ENCODE peak calls at places on chromosome 21, in six cellular contexts. One of them, this sample, is unnamed.

GRCh38 chr21:35420658-35421057 is 371.6 kb upstream of the RUNX1 start:
- DNase-seq in uterus: no peak
- DNase-seq in nephron progenitor cell: no peak
- DNase-seq in pancreas: no peak
- DNase-seq in upper lobe of right lung: peak; percentile 69
- DNase-seq in RWPE1: no peak
- DNase-seq in this sample: no peak

GRCh38 chr21:35226960-35227741 is 178.0 kb upstream of the RUNX1 start:
- DNase-seq in pancreas: no peak
- DNase-seq in RWPE1: no peak
- DNase-seq in upper lobe of right lung: no peak
- DNase-seq in nephron progenitor cell: no peak
- DNase-seq in uterus: no peak
- DNase-seq in this sample: no peak

GRCh38 chr21:42959754-42960153 is 14.6 kb upstream of the PKNOX1 start:
- DNase-seq in pancreas: no peak
- DNase-seq in RWPE1: no peak
- DNase-seq in nephron progenitor cell: no peak
- DNase-seq in upper lobe of right lung: no peak
- DNase-seq in uterus: no peak
- DNase-seq in this sample: no peak

GRCh38 chr21:43957128-43957571 is 55.0 kb upstream of the TRAPPC10 start:
- DNase-seq in RWPE1: no peak
- DNase-seq in nephron progenitor cell: peak; percentile 54
- DNase-seq in uterus: no peak
- DNase-seq in upper lobe of right lung: no peak
- DNase-seq in pancreas: no peak
- DNase-seq in this sample: no peak

GRCh38 chr21:27564684-27565280 is 597.9 kb upstream of the ADAMTS5 start:
- DNase-seq in nephron progenitor cell: peak; percentile 23
- DNase-seq in upper lobe of right lung: no peak
- DNase-seq in RWPE1: peak; percentile 6
- DNase-seq in pancreas: peak; percentile 42
- DNase-seq in uterus: peak; percentile 27
- DNase-seq in this sample: peak; percentile 72

GRCh38 chr21:28871388-28872015 is 121.2 kb downstream of the LTN1 start:
- DNase-seq in nephron progenitor cell: no peak
- DNase-seq in RWPE1: no peak
- DNase-seq in pancreas: no peak
- DNase-seq in upper lobe of right lung: no peak
- DNase-seq in uterus: no peak
- DNase-seq in this sample: peak; percentile 51

GRCh38 chr21:35333831-35334593 is 284.9 kb upstream of the RUNX1 start:
- DNase-seq in RWPE1: no peak
- DNase-seq in nephron progenitor cell: no peak
- DNase-seq in uterus: no peak
- DNase-seq in pancreas: no peak
- DNase-seq in upper lobe of right lung: peak; percentile 65
- DNase-seq in this sample: no peak

GRCh38 chr21:45580181-45580575 is 37.9 kb upstream of the SLC19A1 start:
- DNase-seq in pancreas: no peak
- DNase-seq in nephron progenitor cell: no peak
- DNase-seq in uterus: peak; percentile 12
- DNase-seq in RWPE1: no peak
- DNase-seq in upper lobe of right lung: peak; percentile 53
- DNase-seq in this sample: no peak

GRCh38 chr21:45822002-45822397 is 159.6 kb upstream of the COL6A1 start:
- DNase-seq in uterus: no peak
- DNase-seq in pancreas: no peak
- DNase-seq in RWPE1: no peak
- DNase-seq in upper lobe of right lung: no peak
- DNase-seq in nephron progenitor cell: no peak
- DNase-seq in this sample: no peak

GRCh38 chr21:27674037-27674436 is 707.1 kb upstream of the ADAMTS5 start:
- DNase-seq in nephron progenitor cell: no peak
- DNase-seq in upper lobe of right lung: no peak
- DNase-seq in RWPE1: no peak
- DNase-seq in pancreas: no peak
- DNase-seq in uterus: no peak
- DNase-seq in this sample: peak; percentile 92

GRCh38 chr21:21101911-21102310 is 103.7 kb downstream of the NCAM2 start:
- DNase-seq in upper lobe of right lung: no peak
- DNase-seq in RWPE1: peak; percentile 2
- DNase-seq in pancreas: no peak
- DNase-seq in nephron progenitor cell: peak; percentile 26
- DNase-seq in uterus: no peak
- DNase-seq in this sample: peak; percentile 49

GRCh38 chr21:18318156-18318555 is 73.5 kb downstream of the CHODL start:
- DNase-seq in RWPE1: no peak
- DNase-seq in nephron progenitor cell: no peak
- DNase-seq in uterus: no peak
- DNase-seq in pancreas: no peak
- DNase-seq in upper lobe of right lung: no peak
- DNase-seq in this sample: no peak

GRCh38 chr21:29423051-29423450 is 124.3 kb downstream of the BACH1 start:
- DNase-seq in RWPE1: no peak
- DNase-seq in pancreas: no peak
- DNase-seq in nephron progenitor cell: no peak
- DNase-seq in upper lobe of right lung: no peak
- DNase-seq in uterus: no peak
- DNase-seq in this sample: no peak

GRCh38 chr21:14545906-14546480 is at the start of gene SAMSN1:
- DNase-seq in upper lobe of right lung: no peak
- DNase-seq in uterus: no peak
- DNase-seq in RWPE1: no peak
- DNase-seq in nephron progenitor cell: no peak
- DNase-seq in pancreas: no peak
- DNase-seq in this sample: no peak

GRCh38 chr21:42145569-42146250 is 73.2 kb upstream of the ABCG1 start:
- DNase-seq in pancreas: peak; percentile 64
- DNase-seq in nephron progenitor cell: peak; percentile 68
- DNase-seq in RWPE1: peak; percentile 86
- DNase-seq in uterus: peak; percentile 45
- DNase-seq in upper lobe of right lung: peak; percentile 67
- DNase-seq in this sample: peak; percentile 53

GRCh38 chr21:41499920-41500319 is 8.0 kb downstream of the TMPRSS2 start:
- DNase-seq in nephron progenitor cell: no peak
- DNase-seq in RWPE1: no peak
- DNase-seq in upper lobe of right lung: no peak
- DNase-seq in uterus: no peak
- DNase-seq in pancreas: no peak
- DNase-seq in this sample: no peak

GRCh38 chr21:15141236-15141970 is 76.6 kb upstream of the NRIP1 start:
- DNase-seq in uterus: no peak
- DNase-seq in pancreas: peak; percentile 85
- DNase-seq in RWPE1: no peak
- DNase-seq in nephron progenitor cell: no peak
- DNase-seq in upper lobe of right lung: peak; percentile 75
- DNase-seq in this sample: no peak

GRCh38 chr21:21968810-21969588 is 970.8 kb downstream of the NCAM2 start:
- DNase-seq in nephron progenitor cell: no peak
- DNase-seq in RWPE1: no peak
- DNase-seq in uterus: no peak
- DNase-seq in pancreas: no peak
- DNase-seq in upper lobe of right lung: no peak
- DNase-seq in this sample: no peak

GRCh38 chr21:29386803-29387202 is 88.1 kb downstream of the BACH1 start:
- DNase-seq in RWPE1: no peak
- DNase-seq in uterus: no peak
- DNase-seq in pancreas: no peak
- DNase-seq in upper lobe of right lung: no peak
- DNase-seq in nephron progenitor cell: no peak
- DNase-seq in this sample: no peak

GRCh38 chr21:34878940-34879339 is 170.2 kb downstream of the RUNX1 start:
- DNase-seq in nephron progenitor cell: no peak
- DNase-seq in uterus: no peak
- DNase-seq in pancreas: no peak
- DNase-seq in RWPE1: no peak
- DNase-seq in upper lobe of right lung: no peak
- DNase-seq in this sample: no peak

GRCh38 chr21:29953690-29954089 is 13.9 kb upstream of the GRIK1 start:
- DNase-seq in RWPE1: no peak
- DNase-seq in upper lobe of right lung: no peak
- DNase-seq in uterus: no peak
- DNase-seq in pancreas: no peak
- DNase-seq in nephron progenitor cell: no peak
- DNase-seq in this sample: no peak

GRCh38 chr21:40176732-40177131 is 309.5 kb downstream of the PCP4 start:
- DNase-seq in pancreas: no peak
- DNase-seq in RWPE1: no peak
- DNase-seq in uterus: no peak
- DNase-seq in upper lobe of right lung: no peak
- DNase-seq in nephron progenitor cell: no peak
- DNase-seq in this sample: no peak

GRCh38 chr21:26153758-26154157 is 16.8 kb downstream of the APP start:
- DNase-seq in RWPE1: no peak
- DNase-seq in nephron progenitor cell: no peak
- DNase-seq in pancreas: no peak
- DNase-seq in uterus: no peak
- DNase-seq in upper lobe of right lung: no peak
- DNase-seq in this sample: no peak

GRCh38 chr21:25568230-25568629 is 39.1 kb downstream of the MRPL39 start:
- DNase-seq in uterus: no peak
- DNase-seq in upper lobe of right lung: no peak
- DNase-seq in nephron progenitor cell: peak; percentile 5
- DNase-seq in pancreas: no peak
- DNase-seq in RWPE1: no peak
- DNase-seq in this sample: peak; percentile 69

GRCh38 chr21:43694437-43695079 is 24.4 kb upstream of the PDXK start:
- DNase-seq in pancreas: peak; percentile 43
- DNase-seq in upper lobe of right lung: peak; percentile 61
- DNase-seq in RWPE1: no peak
- DNase-seq in uterus: no peak
- DNase-seq in nephron progenitor cell: no peak
- DNase-seq in this sample: no peak

GRCh38 chr21:44024895-44025353 is 12.8 kb downstream of the TRAPPC10 start:
- DNase-seq in pancreas: no peak
- DNase-seq in uterus: peak; percentile 55
- DNase-seq in upper lobe of right lung: no peak
- DNase-seq in RWPE1: no peak
- DNase-seq in nephron progenitor cell: no peak
- DNase-seq in this sample: peak; percentile 76

GRCh38 chr21:35563885-35564451 is 496.4 kb downstream of the SETD4 start:
- DNase-seq in uterus: peak; percentile 21
- DNase-seq in RWPE1: no peak
- DNase-seq in pancreas: no peak
- DNase-seq in nephron progenitor cell: peak; percentile 11
- DNase-seq in upper lobe of right lung: no peak
- DNase-seq in this sample: peak; percentile 99

GRCh38 chr21:44517175-44517899 is 22.7 kb downstream of the KRTAP10-1 start:
- DNase-seq in nephron progenitor cell: peak; percentile 62
- DNase-seq in RWPE1: peak; percentile 26
- DNase-seq in uterus: no peak
- DNase-seq in pancreas: peak; percentile 64
- DNase-seq in upper lobe of right lung: peak; percentile 60
- DNase-seq in this sample: peak; percentile 45

DNA sequence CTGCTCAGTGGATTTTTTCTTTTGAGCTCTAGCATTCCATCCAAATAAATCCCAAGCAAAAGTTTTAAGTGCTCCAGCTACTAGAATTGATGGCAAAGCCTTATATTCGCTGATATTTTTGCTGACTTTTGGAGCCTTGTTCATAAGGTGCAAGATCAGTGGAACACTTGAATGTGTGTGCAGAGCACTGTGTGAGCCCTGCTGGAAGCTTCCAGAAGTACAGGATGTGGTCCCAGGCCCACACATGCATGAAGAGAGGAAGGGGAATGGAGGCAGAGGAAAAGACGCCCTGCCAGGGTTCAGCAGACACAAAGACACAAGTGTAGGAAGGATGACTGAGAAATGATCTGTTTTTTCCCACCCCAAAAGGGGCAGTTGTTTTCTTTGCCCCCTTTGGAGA is 169.4 kb downstream of the KCNJ6 start:
- DNase-seq in pancreas: no peak
- DNase-seq in nephron progenitor cell: no peak
- DNase-seq in upper lobe of right lung: no peak
- DNase-seq in uterus: no peak
- DNase-seq in RWPE1: no peak
- DNase-seq in this sample: no peak
- TF ChIP-seq CTCF in pancreas: no peak
- TF ChIP-seq CTCF in nephron progenitor cell: no peak
- TF ChIP-seq CTCF in upper lobe of right lung: no peak
- TF ChIP-seq CTCF in uterus: no peak
- TF ChIP-seq CTCF in RWPE1: no peak
- TF ChIP-seq CTCF in this sample: no peak

GRCh38 chr21:31920275-31920674 is 47.5 kb downstream of the HUNK start:
- DNase-seq in nephron progenitor cell: no peak
- DNase-seq in upper lobe of right lung: no peak
- DNase-seq in RWPE1: no peak
- DNase-seq in pancreas: no peak
- DNase-seq in uterus: no peak
- DNase-seq in this sample: no peak

GRCh38 chr21:31917108-31917507 is 44.3 kb downstream of the HUNK start:
- DNase-seq in RWPE1: no peak
- DNase-seq in nephron progenitor cell: no peak
- DNase-seq in uterus: no peak
- DNase-seq in pancreas: no peak
- DNase-seq in upper lobe of right lung: no peak
- DNase-seq in this sample: no peak

GRCh38 chr21:31915566-31915965 is 42.7 kb downstream of the HUNK start:
- DNase-seq in nephron progenitor cell: no peak
- DNase-seq in uterus: no peak
- DNase-seq in upper lobe of right lung: no peak
- DNase-seq in RWPE1: no peak
- DNase-seq in pancreas: no peak
- DNase-seq in this sample: no peak

GRCh38 chr21:31921079-31921478 is 48.3 kb downstream of the HUNK start:
- DNase-seq in nephron progenitor cell: no peak
- DNase-seq in uterus: no peak
- DNase-seq in pancreas: no peak
- DNase-seq in upper lobe of right lung: no peak
- DNase-seq in RWPE1: no peak
- DNase-seq in this sample: peak; percentile 30

GRCh38 chr21:31918250-31918775 is 45.5 kb downstream of the HUNK start:
- DNase-seq in pancreas: no peak
- DNase-seq in nephron progenitor cell: no peak
- DNase-seq in upper lobe of right lung: no peak
- DNase-seq in uterus: no peak
- DNase-seq in RWPE1: no peak
- DNase-seq in this sample: no peak
- TF ChIP-seq CTCF in pancreas: no peak
- TF ChIP-seq CTCF in nephron progenitor cell: no peak
- TF ChIP-seq CTCF in upper lobe of right lung: no peak
- TF ChIP-seq CTCF in uterus: no peak
- TF ChIP-seq CTCF in RWPE1: no peak
- TF ChIP-seq CTCF in this sample: no peak

GRCh38 chr21:36859744-36860501 is 106.5 kb downstream of the HLCS start:
- DNase-seq in uterus: peak; percentile 31
- DNase-seq in nephron progenitor cell: peak; percentile 52
- DNase-seq in pancreas: peak; percentile 87
- DNase-seq in upper lobe of right lung: peak; percentile 86
- DNase-seq in RWPE1: peak; percentile 93
- DNase-seq in this sample: peak; percentile 45
- TF ChIP-seq CTCF in uterus: no peak
- TF ChIP-seq CTCF in nephron progenitor cell: no peak
- TF ChIP-seq CTCF in pancreas: no peak
- TF ChIP-seq CTCF in upper lobe of right lung: no peak
- TF ChIP-seq CTCF in RWPE1: no peak
- TF ChIP-seq CTCF in this sample: no peak

GRCh38 chr21:33380483-33380998 is 22.7 kb upstream of the IFNGR2 start:
- DNase-seq in RWPE1: peak; percentile 87
- DNase-seq in uterus: peak; percentile 84
- DNase-seq in nephron progenitor cell: no peak
- DNase-seq in pancreas: peak; percentile 68
- DNase-seq in upper lobe of right lung: peak; percentile 94
- DNase-seq in this sample: peak; percentile 95
- TF ChIP-seq CTCF in RWPE1: no peak
- TF ChIP-seq CTCF in uterus: no peak
- TF ChIP-seq CTCF in nephron progenitor cell: no peak
- TF ChIP-seq CTCF in pancreas: no peak
- TF ChIP-seq CTCF in upper lobe of right lung: no peak
- TF ChIP-seq CTCF in this sample: no peak